ENCODE peak calls at places on chromosomes 13 and 19, in seven cellular contexts. N is activated CD4-positive, alpha-beta memory T cell treated with anti-CD3 and anti-CD28 coated beads for 36 hours; T is AG09309; P is neural progenitor cell; U is EL; A is adrenal gland; M is hypothalamus. Z is an unnamed sample.

GRCh38 chr13:96925466-96925865 is 68.8 kb downstream of the OXGR1 start:
- DNase-seq in N (no peak), T (no peak), P (no peak), U (no peak), A (no peak), M (no peak), Z (no peak)

GRCh38 chr19:41863209-41863931 is 3.3 kb downstream of the RPS19 start:
- DNase-seq in N (no peak), T (no peak), P (no peak), U (no peak), A (no peak), M (no peak), Z (no peak)

GRCh38 chr19:49809987-49810389 is 3.1 kb downstream of the FUZ start:
- DNase-seq in N (no peak), T (no peak), P (no peak), U (no peak), A (no peak), M (no peak), Z (no peak)

GRCh38 chr19:3586707-3587346 is 1.5 kb downstream of the GIPC3 start:
- DNase-seq in N (no peak), T (no peak), P (no peak), U (no peak), A (no peak), M (no peak), Z (no peak)

GRCh38 chr13:57832187-57832586 is 200.6 kb downstream of the PCDH17 start:
- DNase-seq in N (no peak), T (no peak), P (no peak), U (no peak), A (no peak), M (no peak), Z (no peak)

GRCh38 chr19:3979674-3980352 is 5.5 kb downstream of the EEF2 start:
- DNase-seq in N (no peak), T (no peak), P (no peak), U (no peak), A (no peak), M (no peak), Z (no peak)

GRCh38 chr13:29556742-29557141 is 38.7 kb downstream of the SLC7A1 start:
- DNase-seq in N (no peak), T (no peak), P (no peak), U (peak), A (no peak), M (no peak), Z (no peak)

GRCh38 chr19:38977445-38978314 is 2.1 kb upstream of the FBXO17 start:
- DNase-seq in N (peak), T (no peak), P (no peak), U (peak), A (no peak), M (no peak), Z (peak)

GRCh38 chr13:24925318-24926231 is 161.6 kb downstream of the RNF17 start:
- DNase-seq in N (no peak), T (no peak), P (no peak), U (no peak), A (no peak), M (no peak), Z (no peak)

GRCh38 chr19:16190198-16190597 is 5.0 kb downstream of the FAM32A start:
- DNase-seq in N (no peak), T (no peak), P (no peak), U (no peak), A (no peak), M (no peak), Z (no peak)

GRCh38 chr13:105273665-105274222 is 1261.7 kb downstream of the EFNB2 start:
- DNase-seq in N (no peak), T (no peak), P (no peak), U (no peak), A (no peak), M (no peak), Z (no peak)

GRCh38 chr19:10601999-10602329 is 14.9 kb upstream of the AP1M2 start:
- DNase-seq in N (no peak), T (no peak), P (no peak), U (no peak), A (no peak), M (no peak), Z (no peak)

GRCh38 chr13:29502391-29503008 is 93.0 kb downstream of the SLC7A1 start:
- DNase-seq in N (no peak), T (no peak), P (no peak), U (no peak), A (no peak), M (no peak), Z (no peak)

GRCh38 chr19:46755077-46755852 is 9.0 kb upstream of the STRN4 start:
- DNase-seq in N (no peak), T (peak), P (no peak), U (peak), A (peak), M (no peak), Z (no peak)

GRCh38 chr13:64075543-64076271 is 2660.1 kb upstream of the PCDH20 start:
- DNase-seq in N (no peak), T (no peak), P (no peak), U (no peak), A (no peak), M (no peak), Z (no peak)

GRCh38 chr19:27705896-27706295 is 1507.1 kb downstream of the UQCRFS1 start:
- DNase-seq in N (no peak), T (no peak), P (no peak), U (no peak), A (no peak), M (no peak), Z (no peak)

GRCh38 chr13:85665286-85665685 is 133.9 kb downstream of the SLITRK6 start:
- DNase-seq in N (no peak), T (no peak), P (no peak), U (no peak), A (no peak), M (no peak), Z (peak)

GRCh38 chr13:90365130-90365529 is 982.4 kb upstream of the MIR17HG start:
- DNase-seq in N (no peak), T (no peak), P (no peak), U (peak), A (no peak), M (no peak), Z (no peak)

GRCh38 chr13:74465279-74465678 is 331.1 kb upstream of the KLF12 start:
- DNase-seq in N (no peak), T (no peak), P (peak), U (no peak), A (no peak), M (no peak), Z (no peak)